ENCODE peak calls at places on chromosome 5, in six cellular contexts. E, Y, O, Z, N and U are unnamed samples.

GRCh38 chr5:61330879-61331406 is 1.1 kb upstream of the ZSWIM6 start:
- DNase-seq in E (peak; percentile 73), N (peak; percentile 76), Z (peak; percentile 60), O (peak; percentile 54), Y (peak; percentile 53), U (peak; percentile 88)

GRCh38 chr5:14428302-14429081 is 153.1 kb upstream of the OTULINL start:
- DNase-seq in O (no peak), N (no peak), Z (no peak), E (no peak), Y (no peak), U (no peak)

GRCh38 chr5:23445573-23445972 is 61.8 kb upstream of the PRDM9 start:
- DNase-seq in O (no peak), E (no peak), N (no peak), Y (no peak), Z (no peak), U (no peak)

GRCh38 chr5:42858709-42859108 is 47.0 kb upstream of the SELENOP start:
- DNase-seq in O (no peak), Y (peak; percentile 33), N (no peak), E (peak; percentile 48), Z (no peak), U (no peak)

GRCh38 chr5:177362871-177363507 is 5.3 kb downstream of the RGS14 start:
- DNase-seq in Y (no peak), E (peak; percentile 70), N (no peak), Z (peak; percentile 41), O (no peak), U (no peak)

GRCh38 chr5:152634596-152634995 is 229.5 kb upstream of the NMUR2 start:
- DNase-seq in N (no peak), Z (peak; percentile 60), O (no peak), Y (peak; percentile 7), E (no peak), U (no peak)

GRCh38 chr5:173001229-173001841 is 17.8 kb downstream of the ATP6V0E1 start:
- DNase-seq in Z (no peak), O (no peak), N (no peak), E (no peak), Y (no peak), U (no peak)

GRCh38 chr5:15585826-15586591 is 86.0 kb downstream of the FBXL7 start:
- DNase-seq in E (no peak), Y (no peak), N (no peak), O (no peak), Z (no peak), U (no peak)

GRCh38 chr5:149775785-149776184 is 45.7 kb downstream of the PPARGC1B start:
- DNase-seq in Z (no peak), E (no peak), N (no peak), O (no peak), Y (no peak), U (no peak)

GRCh38 chr5:76303917-76304316 is 99.2 kb upstream of the IQGAP2 start:
- DNase-seq in Y (no peak), Z (no peak), E (peak; percentile 73), N (no peak), O (no peak), U (no peak)

GRCh38 chr5:124408738-124409453 is 337.5 kb downstream of the ZNF608 start:
- DNase-seq in Y (no peak), N (no peak), Z (no peak), O (no peak), E (no peak), U (no peak)

GRCh38 chr5:151820903-151821302 is 49.1 kb downstream of the G3BP1 start:
- DNase-seq in N (no peak), O (no peak), Y (no peak), E (no peak), Z (no peak), U (no peak)

GRCh38 chr5:1352231-1352825 is 7.4 kb upstream of the CLPTM1L start:
- DNase-seq in Y (no peak), Z (no peak), E (no peak), O (no peak), N (no peak), U (no peak)

GRCh38 chr5:139915834-139916233 is 120.2 kb downstream of the PSD2 start:
- DNase-seq in Z (no peak), Y (no peak), O (no peak), E (no peak), N (no peak), U (no peak)

GRCh38 chr5:158380661-158381060 is 521.7 kb upstream of the CLINT1 start:
- DNase-seq in O (no peak), Y (no peak), N (no peak), E (no peak), Z (no peak), U (no peak)

GRCh38 chr5:119019431-119020348 is 31.3 kb upstream of the DTWD2 start:
- DNase-seq in Y (no peak), N (no peak), E (no peak), O (no peak), Z (no peak), U (no peak)

GRCh38 chr5:168699002-168699401 is 119.8 kb upstream of the PANK3 start:
- DNase-seq in Z (peak; percentile 55), N (no peak), Y (no peak), E (no peak), O (no peak), U (no peak)

GRCh38 chr5:76325876-76326491 is 77.1 kb upstream of the IQGAP2 start:
- DNase-seq in Z (no peak), O (no peak), N (no peak), Y (no peak), E (peak; percentile 61), U (no peak)

GRCh38 chr5:1512541-1513291 is 11.0 kb downstream of the LPCAT1 start:
- DNase-seq in O (no peak), E (peak; percentile 20), Y (no peak), Z (no peak), N (no peak), U (peak; percentile 59)

GRCh38 chr5:96157841-96158291 is 196.2 kb upstream of the ELL2 start:
- DNase-seq in N (no peak), E (no peak), Y (no peak), O (no peak), Z (no peak), U (no peak)

GRCh38 chr5:136435951-136436544 is 70.7 kb upstream of the TRPC7 start:
- DNase-seq in E (no peak), N (no peak), Z (no peak), O (no peak), Y (no peak), U (no peak)

GRCh38 chr5:122259995-122260394 is 52.0 kb upstream of the SNCAIP start:
- DNase-seq in Y (no peak), Z (no peak), N (no peak), O (no peak), E (no peak), U (no peak)

GRCh38 chr5:35830587-35830986 is 26.1 kb upstream of the IL7R start:
- DNase-seq in E (no peak), O (no peak), Y (no peak), N (no peak), Z (no peak), U (no peak)